ENCODE peak calls at places on chromosomes 7 and 10, in ten cellular contexts. U is bronchial epithelial cell, J is ovary, B is fibroblast of villous mesenchyme, O is Caco-2, S is A549, N is fibroblast of pulmonary artery, L is mucosa of descending colon, I is K562, V is NB4. H is an unnamed sample.

GRCh38 chr10:95445223-95445836 is 115.8 kb downstream of the SORBS1 start:
- DNase-seq in U (peak), J (peak), B (peak), O (no peak), S (peak), N (peak), L (peak), I (no peak), V (no peak), H (no peak)

GRCh38 chr7:115135769-115136410 is 214.0 kb downstream of the MDFIC start:
- DNase-seq in U (peak), J (no peak), B (peak), O (no peak), S (no peak), N (no peak), L (no peak), I (no peak), V (no peak), H (no peak)

GRCh38 chr10:35017608-35018007 is 72.5 kb downstream of the CUL2 start:
- DNase-seq in U (peak), J (no peak), B (no peak), O (no peak), S (no peak), N (no peak), L (no peak), I (no peak), V (no peak), H (no peak)

GRCh38 chr7:107890493-107890961 is 456 bp upstream of the DLD start:
- DNase-seq in U (no peak), J (peak), B (no peak), O (no peak), S (no peak), N (no peak), L (no peak), I (no peak), V (no peak), H (no peak)

GRCh38 chr10:71963756-71964668 is at the start of gene CHST3:
- DNase-seq in U (no peak), J (peak), B (peak), O (peak), S (no peak), N (peak), L (peak), I (no peak), V (no peak), H (no peak)

GRCh38 chr7:99752354-99752753 is 17.4 kb upstream of the CYP3A7 start:
- DNase-seq in U (peak), J (no peak), B (peak), O (peak), S (no peak), N (no peak), L (peak), I (no peak), V (no peak), H (peak)

GRCh38 chr10:79275431-79275851 is 71.8 kb upstream of the PPIF start:
- DNase-seq in U (no peak), J (no peak), B (no peak), O (no peak), S (no peak), N (no peak), L (no peak), I (no peak), V (no peak), H (no peak)

GRCh38 chr10:91745086-91745831 is 53.0 kb upstream of the TNKS2 start:
- DNase-seq in U (peak), J (no peak), B (no peak), O (peak), S (peak), N (peak), L (peak), I (no peak), V (no peak), H (peak)

GRCh38 chr7:111083423-111083822 is 7.5 kb upstream of the LRRN3 start:
- DNase-seq in U (no peak), J (no peak), B (no peak), O (no peak), S (no peak), N (peak), L (no peak), I (no peak), V (peak), H (no peak)

GRCh38 chr7:28102778-28103177 is 77.8 kb downstream of the JAZF1 start:
- DNase-seq in U (no peak), J (peak), B (peak), O (no peak), S (peak), N (peak), L (no peak), I (no peak), V (peak), H (no peak)

GRCh38 chr10:102837230-102837721 is at the start of gene CYP17A1:
- DNase-seq in U (no peak), J (peak), B (no peak), O (no peak), S (no peak), N (peak), L (no peak), I (peak), V (no peak), H (no peak)

GRCh38 chr7:23468721-23469149 is 1.6 kb downstream of the IGF2BP3 start:
- DNase-seq in U (no peak), J (no peak), B (no peak), O (no peak), S (no peak), N (no peak), L (no peak), I (peak), V (no peak), H (no peak)

GRCh38 chr7:116177009-116177408 is 33.3 kb upstream of the TES start:
- DNase-seq in U (peak), J (no peak), B (peak), O (no peak), S (no peak), N (peak), L (no peak), I (no peak), V (no peak), H (no peak)

GRCh38 chr7:106768324-106768751 is 96.7 kb upstream of the PIK3CG start:
- DNase-seq in U (no peak), J (no peak), B (no peak), O (no peak), S (no peak), N (no peak), L (no peak), I (no peak), V (no peak), H (no peak)

GRCh38 chr10:42367532-42368230 is 270.7 kb downstream of the ZNF33B start:
- DNase-seq in U (peak), J (peak), B (peak), O (no peak), S (no peak), N (peak), L (peak), I (peak), V (no peak), H (peak)

GRCh38 chr7:121608785-121609184 is 212.7 kb upstream of the FAM3C start:
- DNase-seq in U (no peak), J (no peak), B (no peak), O (no peak), S (no peak), N (no peak), L (no peak), I (no peak), V (no peak), H (no peak)

GRCh38 chr7:77740257-77740656 is 44.0 kb downstream of the RSBN1L start:
- DNase-seq in U (no peak), J (no peak), B (no peak), O (no peak), S (no peak), N (no peak), L (no peak), I (no peak), V (no peak), H (no peak)

DNA sequence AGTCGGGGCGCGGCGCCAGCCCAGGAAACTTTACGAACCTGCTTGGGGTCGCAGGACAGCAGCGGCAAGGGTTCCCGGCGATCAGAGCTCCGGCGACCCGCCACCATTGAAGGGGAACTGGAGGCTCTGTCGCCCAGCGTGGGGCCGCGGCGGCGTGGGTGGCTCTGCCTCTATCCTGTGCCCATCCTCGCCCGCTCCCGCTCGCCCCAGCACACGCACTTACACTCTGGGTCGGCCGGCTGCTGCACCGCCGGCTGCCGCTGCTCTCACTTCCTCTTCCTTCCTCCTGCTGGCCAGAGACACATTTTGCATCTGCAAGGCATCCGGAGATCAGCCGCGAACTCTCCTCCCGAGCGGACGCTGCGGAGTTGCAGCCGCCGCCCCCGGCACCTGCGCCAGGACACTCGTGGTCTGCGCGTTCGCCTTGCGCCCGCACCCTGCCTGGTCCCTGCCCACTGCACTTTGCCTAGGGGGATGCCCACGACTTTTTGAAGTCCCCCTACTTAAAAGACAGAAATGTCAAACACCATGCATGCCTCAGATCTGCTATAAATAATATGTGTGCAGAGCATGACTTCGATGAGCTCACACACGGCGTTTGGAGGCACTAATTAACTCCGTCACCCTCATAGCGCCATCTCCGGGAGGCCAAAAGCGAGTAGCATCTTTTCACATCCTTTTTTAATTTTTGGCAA is at the start of gene ELMO1:
- DNase-seq in U (peak), J (peak), B (peak), O (peak), S (peak), N (peak), L (peak), I (peak), V (peak), H (peak)
- TF ChIP-seq CTCF in U (peak), J (no peak), B (peak), O (peak), S (no peak), N (peak), L (no peak), I (peak), V (peak), H (peak)

DNA sequence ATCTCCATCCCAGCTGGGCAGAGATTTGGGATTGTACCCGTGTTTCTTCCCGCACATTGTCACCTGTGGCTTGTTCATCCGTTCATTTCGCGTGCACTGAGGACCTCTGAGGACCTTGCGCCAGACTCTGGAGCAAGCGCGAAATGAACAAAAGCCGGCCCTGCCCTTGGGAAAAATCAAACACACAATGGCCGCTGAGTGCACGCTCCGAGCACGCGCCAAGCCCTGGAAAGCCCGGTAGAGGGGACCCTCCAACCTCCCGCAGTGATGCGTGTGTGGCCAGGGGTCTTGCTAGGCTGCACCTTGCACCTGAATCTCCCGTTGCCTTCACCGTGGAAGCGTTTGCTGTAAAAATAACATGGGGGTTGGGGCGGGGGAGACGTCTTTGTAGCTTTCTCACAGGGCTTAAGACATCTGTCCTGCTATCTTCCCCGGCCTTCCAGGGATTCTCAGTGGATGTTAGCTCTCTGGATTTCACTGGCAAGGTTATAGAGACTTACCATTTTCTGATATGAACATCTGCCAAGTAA is 37.4 kb downstream of the ZNF777 start:
- DNase-seq in U (peak), J (no peak), B (no peak), O (no peak), S (no peak), N (no peak), L (no peak), I (no peak), V (no peak), H (no peak)
- H3K4me3 ChIP-seq in U (peak), J (no peak), B (no peak), O (no peak), S (no peak), N (no peak), L (no peak), I (no peak), V (no peak), H (no peak)

DNA sequence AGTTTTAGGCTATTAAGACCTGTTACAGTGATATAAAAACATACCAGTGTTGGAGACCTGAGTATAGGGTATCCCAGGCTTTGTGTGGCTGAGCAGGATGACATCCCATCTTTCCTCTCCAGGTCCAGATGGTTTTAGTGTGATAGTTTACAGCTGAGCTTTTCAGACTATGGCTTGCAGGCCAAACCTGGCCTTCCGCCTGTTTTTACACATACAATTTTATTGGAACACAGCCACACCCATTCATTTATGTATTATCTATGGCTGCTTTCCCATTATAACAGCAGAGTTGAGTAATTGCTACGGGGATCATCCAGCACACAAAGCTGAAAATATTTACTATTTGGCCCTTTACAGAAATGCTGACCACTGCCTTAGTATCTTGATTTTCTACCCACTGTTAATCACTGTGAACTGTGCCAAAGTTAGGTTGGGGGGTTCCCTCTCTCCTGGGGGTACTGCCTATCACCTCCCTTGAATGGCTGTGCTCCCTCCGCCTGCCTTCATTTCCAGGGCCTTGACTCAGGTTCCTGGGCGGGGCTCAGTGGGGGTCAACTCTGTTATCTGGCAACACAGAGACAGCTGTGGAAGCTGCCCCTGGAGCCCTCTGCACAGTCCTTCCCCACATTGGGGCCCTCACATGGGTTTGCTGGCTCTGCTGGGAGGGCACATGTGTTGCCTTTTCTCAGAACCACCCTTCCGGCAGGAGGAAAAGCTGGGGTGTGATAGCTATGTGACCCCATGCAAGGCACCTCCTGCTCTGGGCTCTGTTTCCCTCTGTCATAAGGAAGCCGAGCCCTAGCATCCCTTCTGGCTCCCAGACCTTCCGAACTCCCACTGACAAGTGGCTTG is 40.3 kb upstream of the SH2D4B start:
- DNase-seq in U (no peak), J (peak), B (peak), O (no peak), S (no peak), N (peak), L (peak), I (peak), V (peak), H (peak)
- TF ChIP-seq CTCF in U (no peak), J (no peak), B (no peak), O (no peak), S (no peak), N (no peak), L (no peak), I (no peak), V (no peak), H (no peak)

GRCh38 chr10:77886795-77887355 is 39.7 kb downstream of the DLG5 start:
- DNase-seq in U (no peak), J (no peak), B (no peak), O (no peak), S (no peak), N (no peak), L (no peak), I (no peak), V (no peak), H (peak)

GRCh38 chr10:77890097-77890496 is 36.5 kb downstream of the DLG5 start:
- DNase-seq in U (no peak), J (no peak), B (no peak), O (no peak), S (no peak), N (no peak), L (no peak), I (peak), V (no peak), H (no peak)

GRCh38 chr10:77887631-77888355 is 38.8 kb downstream of the DLG5 start:
- DNase-seq in U (no peak), J (no peak), B (no peak), O (no peak), S (no peak), N (no peak), L (no peak), I (no peak), V (no peak), H (peak)

GRCh38 chr10:77889277-77889903 is 37.2 kb downstream of the DLG5 start:
- DNase-seq in U (peak), J (no peak), B (no peak), O (peak), S (no peak), N (no peak), L (peak), I (peak), V (no peak), H (peak)

DNA sequence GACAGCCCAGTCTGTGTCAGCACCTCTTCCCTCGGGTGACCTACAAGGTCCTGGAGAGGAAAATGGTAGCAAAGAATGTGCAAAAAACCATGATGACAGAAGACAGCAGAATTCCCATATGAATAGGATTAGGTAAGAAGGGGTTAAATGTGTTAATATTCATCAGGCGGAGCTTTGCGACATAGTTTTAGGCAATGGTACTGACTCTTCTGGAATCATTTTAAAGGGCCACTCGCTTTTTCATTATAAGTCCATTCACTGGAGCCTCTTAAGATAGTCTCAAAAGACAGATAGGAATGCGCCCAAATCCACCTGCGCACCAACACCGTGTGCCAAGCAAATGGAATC is 38.2 kb downstream of the DLG5 start:
- DNase-seq in U (no peak), J (no peak), B (no peak), O (no peak), S (no peak), N (peak), L (no peak), I (no peak), V (no peak), H (no peak)
- H3K4me3 ChIP-seq in U (no peak), J (peak), B (no peak), O (peak), S (no peak), N (no peak), L (no peak), I (no peak), V (no peak), H (peak)

DNA sequence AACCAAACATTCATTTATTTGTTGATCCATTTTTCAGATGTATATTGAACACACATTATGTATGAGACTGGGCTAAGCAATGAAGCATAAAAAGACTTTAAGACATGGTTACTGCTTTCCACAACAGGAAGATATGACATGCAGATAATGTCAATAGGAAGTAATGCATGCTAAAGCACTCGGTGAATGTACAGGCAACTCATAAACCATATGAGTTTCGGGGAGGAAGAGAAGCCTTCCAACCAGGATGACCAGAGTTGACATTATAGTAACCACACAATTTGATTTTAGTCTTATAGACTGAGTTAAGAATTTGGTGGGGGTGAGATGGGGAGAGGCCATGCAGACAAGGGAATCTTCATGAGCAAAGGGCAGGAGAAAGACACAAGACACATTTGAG is 19.1 kb upstream of the SLK start:
- DNase-seq in U (no peak), J (no peak), B (no peak), O (no peak), S (no peak), N (no peak), L (no peak), I (no peak), V (no peak), H (no peak)
- TF ChIP-seq CTCF in U (no peak), J (no peak), B (no peak), O (no peak), S (no peak), N (no peak), L (no peak), I (no peak), V (no peak), H (no peak)

GRCh38 chr10:77634939-77635338 is 2.7 kb downstream of the KCNMA1 start:
- DNase-seq in U (no peak), J (no peak), B (peak), O (no peak), S (no peak), N (no peak), L (no peak), I (no peak), V (no peak), H (peak)
- H3K4me3 ChIP-seq in U (no peak), J (peak), B (no peak), O (no peak), S (no peak), N (no peak), L (no peak), I (no peak), V (no peak), H (peak)

GRCh38 chr10:17025444-17026295 is 103.9 kb downstream of the CUBN start:
- DNase-seq in U (peak), J (no peak), B (peak), O (no peak), S (no peak), N (peak), L (no peak), I (no peak), V (peak), H (no peak)
- TF ChIP-seq CTCF in U (no peak), J (no peak), B (no peak), O (no peak), S (no peak), N (no peak), L (no peak), I (no peak), V (no peak), H (no peak)

GRCh38 chr10:105834261-105835059 is 1193.4 kb downstream of the SORCS3 start:
- DNase-seq in U (no peak), J (no peak), B (peak), O (no peak), S (no peak), N (peak), L (no peak), I (no peak), V (no peak), H (no peak)

GRCh38 chr10:105840288-105840770 is 1199.2 kb downstream of the SORCS3 start:
- DNase-seq in U (no peak), J (no peak), B (no peak), O (no peak), S (no peak), N (peak), L (no peak), I (no peak), V (no peak), H (no peak)

GRCh38 chr10:105837951-105838350 is 1196.9 kb downstream of the SORCS3 start:
- DNase-seq in U (peak), J (no peak), B (no peak), O (no peak), S (no peak), N (peak), L (no peak), I (no peak), V (peak), H (no peak)
- H3K4me3 ChIP-seq in U (peak), J (peak), B (no peak), O (no peak), S (peak), N (peak), L (no peak), I (no peak), V (no peak), H (no peak)

DNA sequence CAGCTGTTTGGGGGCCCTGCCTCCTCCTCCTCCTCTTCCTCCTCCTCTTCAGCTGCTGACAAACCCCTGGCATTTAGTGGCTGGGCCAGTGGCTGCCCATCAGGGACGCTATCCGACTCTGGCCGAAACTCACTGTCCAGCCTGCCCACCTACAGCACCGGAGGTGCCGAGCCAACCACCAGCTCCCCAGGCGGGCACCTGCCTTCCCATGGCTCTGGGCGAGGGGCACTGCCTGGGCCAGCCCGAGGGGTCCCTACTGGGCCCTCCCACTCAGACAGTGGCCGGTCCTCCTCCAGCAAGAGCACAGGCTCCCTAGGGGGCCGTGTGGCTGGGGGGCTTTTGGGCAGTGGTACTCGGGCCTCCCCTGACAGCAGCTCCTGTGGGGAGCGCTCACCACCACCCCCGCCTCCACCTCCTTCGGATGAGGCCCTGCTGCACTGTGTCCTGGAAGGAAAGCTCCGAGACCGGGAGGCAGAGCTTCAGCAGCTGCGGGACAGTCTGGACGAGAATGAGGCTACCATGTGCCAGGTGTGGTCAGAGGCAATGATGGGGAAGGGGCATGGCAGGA is 4.1 kb downstream of the LZTS2 start:
- DNase-seq in U (no peak), J (no peak), B (no peak), O (no peak), S (no peak), N (no peak), L (no peak), I (no peak), V (no peak), H (no peak)
- TF ChIP-seq CTCF in U (no peak), J (no peak), B (no peak), O (no peak), S (no peak), N (no peak), L (no peak), I (no peak), V (no peak), H (no peak)